ENCODE peak calls at places on chromosome 14, in nine cellular contexts. N is activated T-cell treated with anti-CD3 and anti-CD28 coated beads for 24 hours; F is iris pigment epithelial cell; S is T follicular helper cell; Y is NCI-H1417; G is renal cortical epithelial cell; D is neural crest cell; T is stimulated activated CD8-positive, alpha-beta memory T cell treated with anti-CD3 and anti-CD28 coated beads, Interleukin-15, amount 100 ng/mL, for 4 hours; R is activated CD4-positive, CD25-positive, alpha-beta regulatory T cell. M is an unnamed sample.

GRCh38 chr14:104090071-104090748 is 4.7 kb downstream of the ASPG start:
- DNase-seq in N (no peak), G (no peak), R (no peak), S (no peak), D (no peak), F (no peak), Y (no peak), T (no peak), M (no peak)

GRCh38 chr14:54206477-54206876 is 190.3 kb upstream of the CDKN3 start:
- DNase-seq in Y (peak), F (no peak), T (no peak), S (no peak), D (no peak), N (no peak), R (no peak), G (peak), M (no peak)

GRCh38 chr14:57987051-57987450 is 121.2 kb upstream of the SLC35F4 start:
- DNase-seq in D (no peak), T (no peak), Y (no peak), F (no peak), N (no peak), S (no peak), G (no peak), R (no peak), M (peak)

GRCh38 chr14:22660654-22661053 is 16.5 kb upstream of the OR6J1 start:
- DNase-seq in G (no peak), T (no peak), N (no peak), Y (no peak), F (no peak), R (no peak), S (no peak), D (no peak), M (no peak)

GRCh38 chr14:89302396-89302950 is 114.6 kb downstream of the FOXN3 start:
- DNase-seq in R (no peak), G (no peak), D (no peak), F (peak), S (no peak), T (no peak), Y (no peak), N (no peak), M (no peak)

GRCh38 chr14:104425763-104426691 is 153.5 kb upstream of the C14orf180 start:
- DNase-seq in G (no peak), Y (no peak), R (no peak), S (no peak), N (no peak), D (no peak), T (no peak), F (no peak), M (no peak)

GRCh38 chr14:55416866-55417265 is 5.2 kb upstream of the ATG14 start:
- DNase-seq in R (no peak), Y (no peak), S (no peak), T (no peak), D (no peak), F (no peak), N (no peak), G (no peak), M (no peak)

GRCh38 chr14:71675126-71675901 is 256.9 kb upstream of the RGS6 start:
- DNase-seq in D (no peak), G (no peak), T (no peak), Y (no peak), F (no peak), S (no peak), R (no peak), N (no peak), M (no peak)